ENCODE peak calls at places on chromosomes 1 and 21, in five cellular contexts. One of them, this sample, is unnamed.

GRCh38 chr21:20996421-20997307 is 1.5 kb upstream of the NCAM2 start:
- DNase-seq in fibroblast of pulmonary artery: peak
- DNase-seq in upper lobe of left lung: peak
- DNase-seq in hepatocyte: peak
- DNase-seq in choroid plexus epithelial cell: peak
- DNase-seq in this sample: no peak

GRCh38 chr1:209900734-209901133 is 37.3 kb upstream of the SYT14 start:
- DNase-seq in fibroblast of pulmonary artery: peak
- DNase-seq in upper lobe of left lung: no peak
- DNase-seq in hepatocyte: no peak
- DNase-seq in choroid plexus epithelial cell: no peak
- DNase-seq in this sample: peak

GRCh38 chr1:232422901-232423300 is 207.0 kb downstream of the SIPA1L2 start:
- DNase-seq in fibroblast of pulmonary artery: peak
- DNase-seq in upper lobe of left lung: no peak
- DNase-seq in hepatocyte: no peak
- DNase-seq in choroid plexus epithelial cell: peak
- DNase-seq in this sample: peak

GRCh38 chr1:230186874-230187273 is 119.8 kb downstream of the GALNT2 start:
- DNase-seq in fibroblast of pulmonary artery: no peak
- DNase-seq in upper lobe of left lung: no peak
- DNase-seq in hepatocyte: no peak
- DNase-seq in choroid plexus epithelial cell: no peak
- DNase-seq in this sample: no peak

GRCh38 chr21:45294509-45295291 is 7.0 kb upstream of the POFUT2 start:
- DNase-seq in fibroblast of pulmonary artery: peak
- DNase-seq in upper lobe of left lung: peak
- DNase-seq in hepatocyte: peak
- DNase-seq in choroid plexus epithelial cell: peak
- DNase-seq in this sample: peak

GRCh38 chr1:169070547-169070946 is 35.9 kb upstream of the ATP1B1 start:
- DNase-seq in fibroblast of pulmonary artery: no peak
- DNase-seq in upper lobe of left lung: no peak
- DNase-seq in hepatocyte: no peak
- DNase-seq in choroid plexus epithelial cell: no peak
- DNase-seq in this sample: no peak

GRCh38 chr1:14929547-14930223 is 223.9 kb upstream of the TMEM51 start:
- DNase-seq in fibroblast of pulmonary artery: peak
- DNase-seq in upper lobe of left lung: no peak
- DNase-seq in hepatocyte: peak
- DNase-seq in choroid plexus epithelial cell: peak
- DNase-seq in this sample: peak

GRCh38 chr1:74767490-74767889 is 34.5 kb downstream of the TYW3 start:
- DNase-seq in fibroblast of pulmonary artery: peak
- DNase-seq in upper lobe of left lung: no peak
- DNase-seq in hepatocyte: no peak
- DNase-seq in choroid plexus epithelial cell: peak
- DNase-seq in this sample: peak

GRCh38 chr1:154910851-154911250 is 25.7 kb downstream of the PMVK start:
- DNase-seq in fibroblast of pulmonary artery: no peak
- DNase-seq in upper lobe of left lung: no peak
- DNase-seq in hepatocyte: no peak
- DNase-seq in choroid plexus epithelial cell: no peak
- DNase-seq in this sample: no peak

GRCh38 chr1:212669102-212669501 is 30.5 kb downstream of the BATF3 start:
- DNase-seq in fibroblast of pulmonary artery: peak
- DNase-seq in upper lobe of left lung: no peak
- DNase-seq in hepatocyte: no peak
- DNase-seq in choroid plexus epithelial cell: peak
- DNase-seq in this sample: peak

GRCh38 chr1:215321802-215322201 is 239.3 kb downstream of the KCNK2 start:
- DNase-seq in fibroblast of pulmonary artery: no peak
- DNase-seq in upper lobe of left lung: no peak
- DNase-seq in hepatocyte: no peak
- DNase-seq in choroid plexus epithelial cell: no peak
- DNase-seq in this sample: no peak

GRCh38 chr1:27152829-27153548 is 1.9 kb downstream of the SLC9A1 start:
- DNase-seq in fibroblast of pulmonary artery: no peak
- DNase-seq in upper lobe of left lung: no peak
- DNase-seq in hepatocyte: no peak
- DNase-seq in choroid plexus epithelial cell: peak
- DNase-seq in this sample: no peak

GRCh38 chr1:218665216-218665615 is 320.1 kb downstream of the TGFB2 start:
- DNase-seq in fibroblast of pulmonary artery: peak
- DNase-seq in upper lobe of left lung: no peak
- DNase-seq in hepatocyte: peak
- DNase-seq in choroid plexus epithelial cell: peak
- DNase-seq in this sample: peak

GRCh38 chr1:20603473-20604464 is 14.9 kb downstream of the CDA start:
- DNase-seq in fibroblast of pulmonary artery: peak
- DNase-seq in upper lobe of left lung: no peak
- DNase-seq in hepatocyte: peak
- DNase-seq in choroid plexus epithelial cell: peak
- DNase-seq in this sample: peak

GRCh38 chr1:9763914-9764313 is 59.9 kb downstream of the CLSTN1 start:
- DNase-seq in fibroblast of pulmonary artery: no peak
- DNase-seq in upper lobe of left lung: no peak
- DNase-seq in hepatocyte: no peak
- DNase-seq in choroid plexus epithelial cell: no peak
- DNase-seq in this sample: no peak

GRCh38 chr21:43591468-43592050 is 67.7 kb downstream of the HSF2BP start:
- DNase-seq in fibroblast of pulmonary artery: peak
- DNase-seq in upper lobe of left lung: no peak
- DNase-seq in hepatocyte: no peak
- DNase-seq in choroid plexus epithelial cell: peak
- DNase-seq in this sample: peak

GRCh38 chr1:24341260-24341659 is 22.1 kb downstream of the GRHL3 start:
- DNase-seq in fibroblast of pulmonary artery: no peak
- DNase-seq in upper lobe of left lung: no peak
- DNase-seq in hepatocyte: no peak
- DNase-seq in choroid plexus epithelial cell: no peak
- DNase-seq in this sample: no peak

GRCh38 chr1:21946836-21947587 is 9.9 kb upstream of the HSPG2 start:
- DNase-seq in fibroblast of pulmonary artery: no peak
- DNase-seq in upper lobe of left lung: no peak
- DNase-seq in hepatocyte: no peak
- DNase-seq in choroid plexus epithelial cell: no peak
- DNase-seq in this sample: no peak
- TF ChIP-seq CTCF in fibroblast of pulmonary artery: no peak
- TF ChIP-seq CTCF in upper lobe of left lung: no peak
- TF ChIP-seq CTCF in hepatocyte: no peak
- TF ChIP-seq CTCF in choroid plexus epithelial cell: no peak
- TF ChIP-seq CTCF in this sample: no peak

GRCh38 chr1:46768445-46768844 is 30.4 kb upstream of the CYP4B1 start:
- DNase-seq in fibroblast of pulmonary artery: no peak
- DNase-seq in upper lobe of left lung: no peak
- DNase-seq in hepatocyte: no peak
- DNase-seq in choroid plexus epithelial cell: no peak
- DNase-seq in this sample: no peak
- H3K4me3 ChIP-seq in fibroblast of pulmonary artery: no peak
- H3K4me3 ChIP-seq in upper lobe of left lung: no peak
- H3K4me3 ChIP-seq in hepatocyte: no peak
- H3K4me3 ChIP-seq in choroid plexus epithelial cell: no peak
- H3K4me3 ChIP-seq in this sample: no peak

DNA sequence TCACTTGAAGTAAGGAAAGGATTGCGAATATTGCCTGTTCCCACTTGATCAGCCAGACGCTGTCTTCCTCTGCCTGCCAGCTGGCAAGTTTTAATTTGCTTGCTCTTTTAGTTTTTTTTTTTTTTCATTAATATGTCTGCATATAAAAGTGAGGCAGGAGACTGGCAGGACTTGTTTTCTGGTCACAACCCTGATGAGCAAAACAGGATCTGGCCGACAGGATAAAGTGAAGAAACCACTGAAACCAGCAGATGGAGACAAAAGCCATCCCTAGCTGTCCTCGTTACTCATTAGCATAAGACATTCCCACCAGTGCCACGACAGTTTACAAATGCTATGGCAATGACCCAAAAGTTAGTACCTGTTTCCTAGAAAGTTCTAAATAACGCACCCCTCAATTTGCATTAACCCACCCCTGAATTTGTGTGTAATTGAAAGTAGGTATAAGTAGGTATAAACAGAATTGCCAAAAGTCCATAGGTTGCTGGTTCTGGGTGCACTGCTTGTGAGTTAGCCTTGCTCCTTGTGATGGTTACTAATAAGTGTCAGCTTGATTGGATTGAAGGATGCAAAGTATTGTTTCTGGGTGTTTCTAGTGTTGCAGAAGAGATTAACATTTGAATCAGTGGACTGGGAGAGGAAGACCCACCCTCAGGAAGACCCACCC is 60.8 kb downstream of the ZNF684 start:
- DNase-seq in fibroblast of pulmonary artery: peak
- DNase-seq in upper lobe of left lung: no peak
- DNase-seq in hepatocyte: peak
- DNase-seq in choroid plexus epithelial cell: peak
- DNase-seq in this sample: peak
- TF ChIP-seq CTCF in fibroblast of pulmonary artery: peak
- TF ChIP-seq CTCF in upper lobe of left lung: peak
- TF ChIP-seq CTCF in hepatocyte: peak
- TF ChIP-seq CTCF in choroid plexus epithelial cell: peak
- TF ChIP-seq CTCF in this sample: peak

GRCh38 chr1:41562328-41562727 is 77.8 kb upstream of the EDN2 start:
- DNase-seq in fibroblast of pulmonary artery: no peak
- DNase-seq in upper lobe of left lung: no peak
- DNase-seq in hepatocyte: no peak
- DNase-seq in choroid plexus epithelial cell: no peak
- DNase-seq in this sample: no peak

GRCh38 chr1:41558761-41559171 is 74.3 kb upstream of the EDN2 start:
- DNase-seq in fibroblast of pulmonary artery: no peak
- DNase-seq in upper lobe of left lung: no peak
- DNase-seq in hepatocyte: no peak
- DNase-seq in choroid plexus epithelial cell: no peak
- DNase-seq in this sample: no peak

GRCh38 chr1:41560496-41560895 is 76.0 kb upstream of the EDN2 start:
- DNase-seq in fibroblast of pulmonary artery: no peak
- DNase-seq in upper lobe of left lung: no peak
- DNase-seq in hepatocyte: no peak
- DNase-seq in choroid plexus epithelial cell: no peak
- DNase-seq in this sample: no peak

GRCh38 chr1:41559331-41559730 is 74.8 kb upstream of the EDN2 start:
- DNase-seq in fibroblast of pulmonary artery: no peak
- DNase-seq in upper lobe of left lung: no peak
- DNase-seq in hepatocyte: no peak
- DNase-seq in choroid plexus epithelial cell: no peak
- DNase-seq in this sample: no peak

GRCh38 chr1:41557751-41558455 is 73.4 kb upstream of the EDN2 start:
- DNase-seq in fibroblast of pulmonary artery: no peak
- DNase-seq in upper lobe of left lung: no peak
- DNase-seq in hepatocyte: no peak
- DNase-seq in choroid plexus epithelial cell: no peak
- DNase-seq in this sample: no peak
- H3K4me3 ChIP-seq in fibroblast of pulmonary artery: no peak
- H3K4me3 ChIP-seq in upper lobe of left lung: no peak
- H3K4me3 ChIP-seq in hepatocyte: no peak
- H3K4me3 ChIP-seq in choroid plexus epithelial cell: no peak
- H3K4me3 ChIP-seq in this sample: no peak

GRCh38 chr21:39805983-39806382 is 61.0 kb downstream of the IGSF5 start:
- DNase-seq in fibroblast of pulmonary artery: no peak
- DNase-seq in upper lobe of left lung: no peak
- DNase-seq in hepatocyte: no peak
- DNase-seq in choroid plexus epithelial cell: no peak
- DNase-seq in this sample: no peak

GRCh38 chr21:39804264-39804663 is 59.3 kb downstream of the IGSF5 start:
- DNase-seq in fibroblast of pulmonary artery: no peak
- DNase-seq in upper lobe of left lung: no peak
- DNase-seq in hepatocyte: no peak
- DNase-seq in choroid plexus epithelial cell: no peak
- DNase-seq in this sample: no peak

GRCh38 chr21:39803393-39803792 is 58.4 kb downstream of the IGSF5 start:
- DNase-seq in fibroblast of pulmonary artery: no peak
- DNase-seq in upper lobe of left lung: no peak
- DNase-seq in hepatocyte: no peak
- DNase-seq in choroid plexus epithelial cell: no peak
- DNase-seq in this sample: no peak

GRCh38 chr21:39809936-39810335 is 57.3 kb upstream of the PCP4 start:
- DNase-seq in fibroblast of pulmonary artery: no peak
- DNase-seq in upper lobe of left lung: no peak
- DNase-seq in hepatocyte: no peak
- DNase-seq in choroid plexus epithelial cell: no peak
- DNase-seq in this sample: no peak

GRCh38 chr21:39807738-39808137 is 59.5 kb upstream of the PCP4 start:
- DNase-seq in fibroblast of pulmonary artery: no peak
- DNase-seq in upper lobe of left lung: no peak
- DNase-seq in hepatocyte: no peak
- DNase-seq in choroid plexus epithelial cell: no peak
- DNase-seq in this sample: no peak
- TF ChIP-seq CTCF in fibroblast of pulmonary artery: no peak
- TF ChIP-seq CTCF in upper lobe of left lung: no peak
- TF ChIP-seq CTCF in hepatocyte: no peak
- TF ChIP-seq CTCF in choroid plexus epithelial cell: no peak
- TF ChIP-seq CTCF in this sample: no peak

GRCh38 chr1:202192770-202193613 is 607 bp upstream of the LGR6 start:
- DNase-seq in fibroblast of pulmonary artery: peak
- DNase-seq in upper lobe of left lung: peak
- DNase-seq in hepatocyte: peak
- DNase-seq in choroid plexus epithelial cell: peak
- DNase-seq in this sample: peak
- H3K4me3 ChIP-seq in fibroblast of pulmonary artery: no peak
- H3K4me3 ChIP-seq in upper lobe of left lung: peak
- H3K4me3 ChIP-seq in hepatocyte: peak
- H3K4me3 ChIP-seq in choroid plexus epithelial cell: no peak
- H3K4me3 ChIP-seq in this sample: no peak